ENCODE peak calls at places on chromosome 22, in nine cellular contexts. I is PC-3; E is GM23338; Z is CD4-positive, alpha-beta T cell; D is IMR-90; Y is effector memory CD4-positive, alpha-beta T cell; U is PC-9; K is HepG2; Q is aorta. J is an unnamed sample. For H3K27me3, the result is how much of the 10 kb centered on the place peaks cover.

GRCh38 chr22:41106122-41106968 is 14.0 kb downstream of the EP300 start:
- DNase-seq in I (no peak), E (no peak), Z (no peak), D (peak), Y (no peak), U (no peak), K (peak), Q (no peak), J (no peak)

GRCh38 chr22:21726650-21727049 is 8.9 kb downstream of the YPEL1 start:
- DNase-seq in I (peak), E (peak), Z (no peak), D (no peak), Y (no peak), U (no peak), K (peak), Q (no peak), J (peak)

GRCh38 chr22:50505776-50506610 is 1.5 kb downstream of the LMF2 start:
- DNase-seq in I (no peak), E (no peak), Z (no peak), D (no peak), Y (no peak), U (no peak), K (no peak), Q (peak), J (no peak)

GRCh38 chr22:46090051-46090591 is 60.2 kb upstream of the PPARA start:
- DNase-seq in I (no peak), E (no peak), Z (no peak), D (no peak), Y (no peak), U (no peak), K (no peak), Q (peak), J (no peak)

GRCh38 chr22:49934891-49935557 is 16.6 kb downstream of the CRELD2 start:
- DNase-seq in I (no peak), E (peak), Z (peak), D (peak), Y (peak), U (no peak), K (no peak), Q (peak), J (no peak)

GRCh38 chr22:37205046-37205445 is 7.2 kb downstream of the SSTR3 start:
- DNase-seq in I (no peak), E (no peak), Z (peak), D (no peak), Y (no peak), U (no peak), K (no peak), Q (peak), J (no peak)

GRCh38 chr22:37431811-37432707 is 4.8 kb upstream of the ELFN2 start:
- DNase-seq in I (peak), E (no peak), Z (no peak), D (peak), Y (no peak), U (peak), K (peak), Q (no peak), J (no peak)

GRCh38 chr22:24455751-24456426 is 28.5 kb downstream of the ADORA2A start:
- DNase-seq in I (no peak), E (no peak), Z (no peak), D (no peak), Y (no peak), U (no peak), K (peak), Q (no peak), J (no peak)

GRCh38 chr22:26674211-26675190 is 17.1 kb downstream of the MIAT start:
- DNase-seq in I (no peak), E (no peak), Z (no peak), D (no peak), Y (no peak), U (no peak), K (no peak), Q (no peak), J (peak)

GRCh38 chr22:27772370-27773235 is 29.0 kb downstream of the MN1 start:
- DNase-seq in I (no peak), E (no peak), Z (no peak), D (no peak), Y (no peak), U (no peak), K (no peak), Q (no peak), J (no peak)

GRCh38 chr22:29661355-29661754 is 57.9 kb downstream of the NF2 start:
- DNase-seq in I (no peak), E (no peak), Z (no peak), D (peak), Y (no peak), U (no peak), K (no peak), Q (no peak), J (no peak)

GRCh38 chr22:24845036-24845918 is 39.3 kb downstream of the SGSM1 start:
- DNase-seq in I (peak), E (no peak), Z (no peak), D (peak), Y (no peak), U (peak), K (no peak), Q (peak), J (no peak)

GRCh38 chr22:48351376-48352085 is 1476.1 kb downstream of the BRD1 start:
- DNase-seq in I (no peak), E (no peak), Z (no peak), D (no peak), Y (no peak), U (no peak), K (no peak), Q (peak), J (no peak)

GRCh38 chr22:26767351-26767970 is 110.1 kb downstream of the MIAT start:
- DNase-seq in I (no peak), E (no peak), Z (no peak), D (no peak), Y (no peak), U (no peak), K (no peak), Q (no peak), J (no peak)

GRCh38 chr22:33811686-33812085 is 108.6 kb downstream of the LARGE1 start:
- DNase-seq in I (no peak), E (peak), Z (no peak), D (peak), Y (no peak), U (no peak), K (no peak), Q (no peak), J (no peak)

GRCh38 chr22:42217019-42217751 is 53.3 kb downstream of the TCF20 start:
- DNase-seq in I (no peak), E (no peak), Z (no peak), D (peak), Y (no peak), U (no peak), K (no peak), Q (no peak), J (no peak)

GRCh38 chr22:28998681-28999080 is 63.0 kb downstream of the C22orf31 start:
- DNase-seq in I (no peak), E (no peak), Z (no peak), D (no peak), Y (no peak), U (no peak), K (no peak), Q (no peak), J (no peak)

GRCh38 chr22:42868751-42869251 is 11.7 kb upstream of the ARFGAP3 start:
- DNase-seq in I (no peak), E (no peak), Z (no peak), D (peak), Y (no peak), U (no peak), K (no peak), Q (peak), J (no peak)

GRCh38 chr22:16387088-16387487 is 205.5 kb downstream of the CCT8L2 start:
- DNase-seq in I (no peak), E (no peak), Z (no peak), D (no peak), Y (no peak), U (no peak), K (no peak), Q (peak), J (no peak)

GRCh38 chr22:22813126-22814075 is 74.2 kb upstream of the IGLL5 start:
- DNase-seq in I (no peak), E (no peak), Z (no peak), D (no peak), Y (no peak), U (no peak), K (no peak), Q (no peak), J (no peak)

GRCh38 chr22:49929553-49929979 is 11.1 kb downstream of the CRELD2 start:
- DNase-seq in I (peak), E (peak), Z (peak), D (no peak), Y (peak), U (no peak), K (no peak), Q (peak), J (no peak)

GRCh38 chr22:37121887-37122591 is 12.5 kb upstream of the TMPRSS6 start:
- DNase-seq in I (peak), E (peak), Z (peak), D (peak), Y (peak), U (peak), K (peak), Q (no peak), J (peak)

GRCh38 chr22:32617271-32617670 is 142.7 kb downstream of the FBXO7 start:
- DNase-seq in I (no peak), E (no peak), Z (no peak), D (peak), Y (no peak), U (no peak), K (no peak), Q (no peak), J (no peak)

GRCh38 chr22:35719212-35719869 is 1.7 kb downstream of the APOL5 start:
- DNase-seq in I (no peak), E (peak), Z (no peak), D (no peak), Y (no peak), U (no peak), K (no peak), Q (no peak), J (no peak)

GRCh38 chr22:27144345-27144744 is 487.0 kb downstream of the MIAT start:
- DNase-seq in I (no peak), E (peak), Z (no peak), D (no peak), Y (no peak), U (no peak), K (no peak), Q (no peak), J (no peak)

GRCh38 chr22:28547132-28547842 is 132.4 kb downstream of the TTC28 start:
- DNase-seq in I (peak), E (no peak), Z (no peak), D (peak), Y (no peak), U (no peak), K (no peak), Q (no peak), J (no peak)

GRCh38 chr22:37896181-37896592 is 9.9 kb upstream of the MICALL1 start:
- DNase-seq in I (peak), E (peak), Z (peak), D (peak), Y (peak), U (peak), K (peak), Q (no peak), J (peak)

GRCh38 chr22:32535531-32536190 is 61.0 kb downstream of the FBXO7 start:
- DNase-seq in I (no peak), E (no peak), Z (no peak), D (no peak), Y (no peak), U (no peak), K (no peak), Q (no peak), J (no peak)

GRCh38 chr22:37498289-37498909 is 12.2 kb upstream of the MFNG start:
- DNase-seq in I (no peak), E (peak), Z (peak), D (no peak), Y (peak), U (no peak), K (peak), Q (no peak), J (peak)

GRCh38 chr22:23409976-23410375 is 170.1 kb downstream of the IGLL1 start:
- DNase-seq in I (no peak), E (no peak), Z (no peak), D (no peak), Y (no peak), U (no peak), K (no peak), Q (peak), J (no peak)

GRCh38 chr22:37160037-37160436 is 10.3 kb upstream of the IL2RB start:
- DNase-seq in I (no peak), E (peak), Z (no peak), D (no peak), Y (no peak), U (no peak), K (no peak), Q (no peak), J (no peak)

GRCh38 chr22:36773935-36774334 is 2.0 kb downstream of the IFT27 start:
- DNase-seq in I (peak), E (peak), Z (no peak), D (peak), Y (no peak), U (peak), K (no peak), Q (no peak), J (peak)

GRCh38 chr22:25061134-25061533 is 108.6 kb downstream of the KIAA1671 start:
- DNase-seq in I (no peak), E (no peak), Z (no peak), D (no peak), Y (no peak), U (no peak), K (no peak), Q (no peak), J (no peak)

GRCh38 chr22:40396882-40397281 is 26.5 kb downstream of the SGSM3 start:
- DNase-seq in I (peak), E (peak), Z (no peak), D (peak), Y (no peak), U (peak), K (no peak), Q (peak), J (peak)

GRCh38 chr22:48887394-48888332 is 940.0 kb downstream of the BRD1 start:
- DNase-seq in I (no peak), E (no peak), Z (no peak), D (no peak), Y (no peak), U (no peak), K (no peak), Q (no peak), J (no peak)

GRCh38 chr22:39103431-39103830 is 6.4 kb downstream of the APOBEC3H start:
- DNase-seq in I (no peak), E (no peak), Z (no peak), D (no peak), Y (no peak), U (no peak), K (no peak), Q (no peak), J (no peak)
- H3K27ac ChIP-seq in I (no peak), E (no peak), Z (no peak), D (no peak), Y (no peak), U (no peak), K (no peak), Q (no peak), J (no peak)

GRCh38 chr22:20017622-20017958 is 967 bp upstream of the ARVCF start:
- DNase-seq in I (no peak), E (no peak), Z (no peak), D (no peak), Y (no peak), U (no peak), K (no peak), Q (no peak), J (no peak)
- H3K27me3 ChIP-seq in I (under half), E (under half), Z (under half), D (under half), Y (under half), U (under half), K (under half), Q (under half), J (under half)

GRCh38 chr22:17565986-17566687 is 2.8 kb downstream of the SLC25A18 start:
- DNase-seq in I (no peak), E (no peak), Z (no peak), D (no peak), Y (no peak), U (no peak), K (no peak), Q (no peak), J (no peak)

GRCh38 chr22:17575151-17575550 is 11.9 kb downstream of the SLC25A18 start:
- DNase-seq in I (no peak), E (no peak), Z (no peak), D (no peak), Y (no peak), U (no peak), K (no peak), Q (no peak), J (no peak)

GRCh38 chr22:17570851-17571631 is 7.7 kb downstream of the SLC25A18 start:
- DNase-seq in I (no peak), E (no peak), Z (no peak), D (peak), Y (no peak), U (peak), K (no peak), Q (peak), J (peak)

GRCh38 chr22:17566776-17567175 is 3.5 kb downstream of the SLC25A18 start:
- DNase-seq in I (no peak), E (no peak), Z (no peak), D (no peak), Y (no peak), U (no peak), K (no peak), Q (no peak), J (no peak)

DNA sequence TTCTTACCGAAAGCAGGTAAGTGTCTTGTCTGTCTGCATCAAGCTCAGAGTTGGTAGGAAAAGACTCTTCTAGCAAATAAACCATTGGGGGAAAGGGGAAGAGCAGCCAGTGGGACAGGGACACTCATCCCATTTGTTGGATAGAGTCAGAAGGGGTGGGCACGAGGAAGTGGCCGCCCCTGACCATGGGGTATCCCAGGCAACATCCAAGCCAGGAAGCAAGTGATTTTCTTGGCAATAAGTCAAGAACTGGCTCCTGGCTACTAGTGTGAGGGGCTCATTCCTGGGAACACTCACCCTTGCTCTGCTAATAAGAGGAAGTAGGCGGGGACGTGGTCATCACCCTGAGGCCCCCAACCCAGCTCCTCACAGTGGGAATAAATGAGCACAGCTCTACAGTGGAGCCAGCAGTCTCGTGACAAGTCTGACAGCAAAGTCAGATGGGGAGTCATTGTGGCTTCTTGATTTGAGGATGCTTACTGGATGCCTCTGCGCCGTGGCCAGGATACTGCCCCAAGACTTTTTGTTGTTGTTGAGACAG is 6.7 kb downstream of the SLC25A18 start:
- DNase-seq in I (peak), E (no peak), Z (no peak), D (peak), Y (no peak), U (no peak), K (no peak), Q (no peak), J (no peak)
- H3K27ac ChIP-seq in I (peak), E (peak), Z (no peak), D (no peak), Y (no peak), U (no peak), K (no peak), Q (no peak), J (peak)

GRCh38 chr22:45069925-45070324 is 60.1 kb upstream of the PHF21B start:
- DNase-seq in I (peak), E (no peak), Z (no peak), D (no peak), Y (no peak), U (peak), K (no peak), Q (no peak), J (no peak)

GRCh38 chr22:45073064-45073463 is 63.3 kb upstream of the PHF21B start:
- DNase-seq in I (no peak), E (no peak), Z (no peak), D (no peak), Y (no peak), U (no peak), K (no peak), Q (no peak), J (no peak)

GRCh38 chr22:45067731-45068130 is 57.9 kb upstream of the PHF21B start:
- DNase-seq in I (no peak), E (no peak), Z (no peak), D (no peak), Y (no peak), U (no peak), K (no peak), Q (no peak), J (no peak)

GRCh38 chr22:45072322-45072903 is 62.6 kb upstream of the PHF21B start:
- DNase-seq in I (peak), E (peak), Z (no peak), D (peak), Y (no peak), U (peak), K (no peak), Q (no peak), J (no peak)

GRCh38 chr22:45071618-45072017 is 61.8 kb upstream of the PHF21B start:
- DNase-seq in I (no peak), E (no peak), Z (no peak), D (no peak), Y (no peak), U (no peak), K (no peak), Q (no peak), J (no peak)
- H3K27me3 ChIP-seq in I (under half), E (under half), Z (under half), D (under half), Y (under half), U (under half), K (under half), Q (under half), J (under half)

GRCh38 chr22:39245130-39246039 is 603 bp upstream of the PDGFB start:
- DNase-seq in I (no peak), E (no peak), Z (no peak), D (no peak), Y (no peak), U (no peak), K (no peak), Q (no peak), J (no peak)
- H3K27ac ChIP-seq in I (no peak), E (no peak), Z (no peak), D (no peak), Y (no peak), U (no peak), K (no peak), Q (no peak), J (no peak)

GRCh38 chr22:47274196-47274595 is 511.7 kb downstream of the TBC1D22A start:
- DNase-seq in I (no peak), E (no peak), Z (no peak), D (no peak), Y (no peak), U (no peak), K (no peak), Q (peak), J (no peak)
- H3K27me3 ChIP-seq in I (under half), E (under half), Z (under half), D (under half), Y (under half), U (half or more), K (under half), Q (under half), J (under half)

GRCh38 chr22:30882974-30883533 is 85.5 kb downstream of the MORC2 start:
- DNase-seq in I (no peak), E (no peak), Z (no peak), D (no peak), Y (no peak), U (peak), K (no peak), Q (peak), J (no peak)
- H3K27ac ChIP-seq in I (no peak), E (no peak), Z (no peak), D (no peak), Y (no peak), U (peak), K (no peak), Q (no peak), J (no peak)

J was measured in small intestine.